ENCODE peak calls at places on chromosomes 11 and 22, in five cellular contexts. K is fibroblast of pulmonary artery, A is esophagus squamous epithelium, F is Right ventricle myocardium superior, N is pulmonary artery endothelial cell. P is an unnamed sample.

GRCh38 chr11:60589611-60590010 is 74.4 kb downstream of the MS4A13 start:
- DNase-seq in K (no peak), A (no peak), F (no peak), N (no peak), P (no peak)

GRCh38 chr22:37599161-37599560 is 9.5 kb upstream of the GGA1 start:
- DNase-seq in K (no peak), A (no peak), F (no peak), N (no peak), P (no peak)

GRCh38 chr22:27668828-27669797 is 132.4 kb downstream of the MN1 start:
- DNase-seq in K (peak; percentile 71), A (no peak), F (peak; percentile 88), N (no peak), P (peak; percentile 81)

GRCh38 chr11:129190087-129190486 is 2.0 kb downstream of the ARHGAP32 start:
- DNase-seq in K (no peak), A (no peak), F (no peak), N (no peak), P (peak; percentile 30)

GRCh38 chr11:75518204-75518549 is 7.6 kb downstream of the GDPD5 start:
- DNase-seq in K (no peak), A (no peak), F (no peak), N (no peak), P (no peak)

GRCh38 chr11:1645357-1645821 is 15.8 kb downstream of the KRTAP5-5 start:
- DNase-seq in K (no peak), A (no peak), F (peak; percentile 6), N (no peak), P (no peak)

GRCh38 chr11:96309001-96309642 is 33.9 kb downstream of the MAML2 start:
- DNase-seq in K (peak; percentile 94), A (no peak), F (no peak), N (peak; percentile 78), P (peak; percentile 83)

GRCh38 chr11:61962213-61963015 is 5.0 kb downstream of the FTH1 start:
- DNase-seq in K (peak; percentile 82), A (no peak), F (no peak), N (no peak), P (no peak)

GRCh38 chr11:130042093-130042591 is 27.6 kb upstream of the APLP2 start:
- DNase-seq in K (peak; percentile 97), A (no peak), F (no peak), N (peak; percentile 95), P (peak; percentile 99)

GRCh38 chr11:68213135-68213515 is at the start of gene KMT5B:
- DNase-seq in K (peak; percentile 68), A (no peak), F (peak; percentile 78), N (no peak), P (peak; percentile 57)

GRCh38 chr22:19620742-19621371 is 93.4 kb upstream of the SEPTIN5 start:
- DNase-seq in K (peak; percentile 11), A (no peak), F (no peak), N (no peak), P (peak; percentile 16)